ENCODE peak calls at places on chromosome 2, in four cellular contexts. X is mammary epithelial cell, U is psoas muscle, E is uterus. Y is an unnamed sample. For H3K4me1 and H3K27me3, the result is how much of the 10 kb centered on the place peaks cover.

GRCh38 chr2:15939854-15940660 is at the start of gene MYCN:
- DNase-seq in X (peak), U (no peak), E (peak), Y (peak)

GRCh38 chr2:85666937-85667336 is 1.1 kb downstream of the SFTPB start:
- DNase-seq in X (no peak), U (no peak), E (no peak), Y (no peak)

GRCh38 chr2:46294185-46294836 is 2.9 kb upstream of the EPAS1 start:
- DNase-seq in X (no peak), U (no peak), E (no peak), Y (no peak)

GRCh38 chr2:169767243-169767888 is 31.3 kb upstream of the SSB start:
- DNase-seq in X (peak), U (peak), E (peak), Y (no peak)

GRCh38 chr2:128321784-128322650 is 3.3 kb upstream of the HS6ST1 start:
- DNase-seq in X (peak), U (peak), E (peak), Y (peak)

GRCh38 chr2:46148369-46148736 is 148.9 kb upstream of the EPAS1 start:
- DNase-seq in X (no peak), U (no peak), E (no peak), Y (no peak)

GRCh38 chr2:199705538-199705937 is 145.5 kb downstream of the FTCDNL1 start:
- DNase-seq in X (no peak), U (no peak), E (no peak), Y (no peak)

GRCh38 chr2:207746131-207746530 is 23.6 kb downstream of the FZD5 start:
- DNase-seq in X (peak), U (no peak), E (peak), Y (peak)

GRCh38 chr2:22290293-22290692 is 1094.7 kb upstream of the KLHL29 start:
- DNase-seq in X (no peak), U (no peak), E (no peak), Y (no peak)

GRCh38 chr2:223731503-223731902 is 105.9 kb downstream of the AP1S3 start:
- DNase-seq in X (no peak), U (no peak), E (no peak), Y (no peak)
- H3K4me1 ChIP-seq in X (under half), U (under half), E (under half), Y (under half)

DNA sequence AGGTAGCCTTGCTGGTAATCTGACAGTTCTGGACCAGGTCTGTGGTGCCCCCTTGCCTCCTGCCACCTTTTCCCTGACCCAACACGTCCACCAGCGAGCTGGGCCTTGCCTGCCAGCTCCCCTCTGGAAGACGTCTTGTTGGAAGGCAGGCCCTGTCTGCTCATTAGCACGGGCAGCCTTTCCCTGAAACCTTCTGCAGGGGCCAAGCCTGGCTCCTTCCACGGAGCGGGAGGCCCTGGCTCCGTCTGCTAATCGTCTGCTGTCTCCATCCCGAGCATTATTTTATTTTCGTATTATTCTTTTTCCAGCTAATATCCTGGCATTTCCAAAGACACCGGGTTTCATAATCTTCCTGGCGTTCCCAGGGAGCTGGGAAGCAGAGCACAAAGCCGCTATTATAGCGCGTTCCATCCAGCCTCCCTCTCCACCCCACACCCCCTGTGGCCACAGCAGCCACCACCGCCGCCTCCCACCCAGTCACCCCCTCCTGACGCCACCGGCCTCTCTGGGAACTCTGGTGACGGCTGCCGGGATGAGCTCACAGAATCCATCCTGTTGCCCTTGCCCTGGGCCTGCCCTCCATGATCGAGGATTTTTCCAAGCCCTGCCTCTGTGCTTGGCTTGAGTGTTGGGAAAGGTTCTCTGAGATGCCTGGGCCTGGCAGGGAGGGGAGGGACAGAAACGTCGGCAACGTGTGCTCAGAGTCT is 125.5 kb downstream of the DYSF start:
- DNase-seq in X (no peak), U (peak), E (no peak), Y (peak)
- H3K4me3 ChIP-seq in X (no peak), U (no peak), E (no peak), Y (peak)

GRCh38 chr2:173402405-173402974 is 47.8 kb downstream of the CDCA7 start:
- DNase-seq in X (peak), U (peak), E (peak), Y (peak)
- H3K27me3 ChIP-seq in X (under half), U (under half), E (under half), Y (under half)

DNA sequence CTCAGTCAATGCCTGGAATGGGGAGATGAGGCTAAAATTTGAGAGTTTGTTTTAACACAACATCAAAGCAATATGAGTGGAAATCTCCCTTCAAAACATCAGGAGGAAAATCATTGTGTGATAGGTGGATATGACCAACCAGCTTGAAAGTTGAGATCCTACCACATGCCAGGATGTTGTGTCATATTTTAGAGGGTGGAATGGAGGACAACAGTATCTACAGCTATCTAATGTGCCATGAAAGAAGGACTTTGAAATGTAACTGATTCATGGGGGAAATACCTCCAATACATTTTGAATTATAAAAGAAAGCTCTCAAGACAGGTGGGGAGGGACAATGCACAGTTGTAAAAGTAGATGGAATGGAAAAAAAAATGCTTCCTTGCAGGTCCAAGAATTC is 87.8 kb downstream of the SP100 start:
- DNase-seq in X (no peak), U (no peak), E (no peak), Y (no peak)
- H3K4me1 ChIP-seq in X (under half), U (under half), E (under half), Y (under half)